ENCODE peak calls at places on chromosomes 13 and 19, in nine cellular contexts. F, X, P, E, D, G, L, M and Z are unnamed samples.

GRCh38 chr19:38290631-38291147 is 13.4 kb upstream of the C19orf33 start:
- DNase-seq in F (peak), X (no peak), P (peak), E (no peak), D (peak), G (no peak), L (no peak), M (no peak), Z (peak)

GRCh38 chr19:46716013-46716671 is 772 bp downstream of the PRKD2 start:
- DNase-seq in F (no peak), X (no peak), P (peak), E (no peak), D (peak), G (no peak), L (no peak), M (no peak), Z (peak)

GRCh38 chr19:16447015-16447384 is 24.8 kb downstream of the EPS15L1 start:
- DNase-seq in F (no peak), X (no peak), P (peak), E (no peak), D (peak), G (no peak), L (no peak), M (no peak), Z (peak)

GRCh38 chr19:4909172-4909896 is at the start of gene UHRF1:
- DNase-seq in F (peak), X (no peak), P (peak), E (no peak), D (peak), G (no peak), L (peak), M (no peak), Z (peak)

GRCh38 chr19:56596676-56597075 is 1.6 kb downstream of the ZNF71 start:
- DNase-seq in F (no peak), X (no peak), P (no peak), E (no peak), D (no peak), G (no peak), L (no peak), M (no peak), Z (no peak)

GRCh38 chr19:12703056-12703455 is 6.6 kb upstream of the FBXW9 start:
- DNase-seq in F (peak), X (no peak), P (peak), E (no peak), D (peak), G (peak), L (no peak), M (no peak), Z (peak)

GRCh38 chr19:40807147-40808020 is 8.4 kb downstream of the EGLN2 start:
- DNase-seq in F (peak), X (no peak), P (peak), E (no peak), D (no peak), G (no peak), L (no peak), M (no peak), Z (peak)

GRCh38 chr19:2840794-2841790 is at the start of gene ZNF555:
- DNase-seq in F (peak), X (peak), P (peak), E (peak), D (peak), G (peak), L (peak), M (peak), Z (peak)

GRCh38 chr13:90105276-90105675 is 1242.2 kb upstream of the MIR17HG start:
- DNase-seq in F (peak), X (no peak), P (peak), E (no peak), D (peak), G (no peak), L (no peak), M (no peak), Z (peak)

GRCh38 chr13:64482373-64482772 is 2747.8 kb downstream of the PCDH9 start:
- DNase-seq in F (peak), X (no peak), P (peak), E (no peak), D (no peak), G (no peak), L (no peak), M (no peak), Z (no peak)

GRCh38 chr19:20307127-20307526 is 140.1 kb downstream of the ZNF486 start:
- DNase-seq in F (no peak), X (no peak), P (no peak), E (no peak), D (no peak), G (no peak), L (no peak), M (no peak), Z (no peak)

GRCh38 chr19:32691952-32692726 is 518 bp downstream of the NUDT19 start:
- DNase-seq in F (peak), X (no peak), P (peak), E (peak), D (peak), G (no peak), L (peak), M (peak), Z (peak)

GRCh38 chr19:33194884-33195710 is 967 bp downstream of the LRP3 start:
- DNase-seq in F (peak), X (no peak), P (peak), E (no peak), D (no peak), G (no peak), L (no peak), M (no peak), Z (peak)

GRCh38 chr13:83881917-83882625 is at the start of gene SLITRK1:
- DNase-seq in F (no peak), X (no peak), P (peak), E (no peak), D (peak), G (peak), L (no peak), M (peak), Z (peak)

GRCh38 chr13:111328803-111329410 is 8.5 kb downstream of the TEX29 start:
- DNase-seq in F (no peak), X (no peak), P (no peak), E (no peak), D (no peak), G (no peak), L (no peak), M (no peak), Z (no peak)

GRCh38 chr13:75739244-75739868 is 103.2 kb downstream of the LMO7 start:
- DNase-seq in F (no peak), X (no peak), P (peak), E (no peak), D (no peak), G (no peak), L (no peak), M (no peak), Z (no peak)

GRCh38 chr13:33233547-33233946 is 52.0 kb downstream of the STARD13 start:
- DNase-seq in F (peak), X (no peak), P (no peak), E (no peak), D (no peak), G (no peak), L (no peak), M (no peak), Z (no peak)

GRCh38 chr13:76635232-76636021 is 250.8 kb downstream of the KCTD12 start:
- DNase-seq in F (no peak), X (no peak), P (no peak), E (no peak), D (no peak), G (no peak), L (no peak), M (no peak), Z (no peak)

GRCh38 chr19:14081797-14082674 is 3.5 kb downstream of the C19orf67 start:
- DNase-seq in F (peak), X (no peak), P (peak), E (no peak), D (no peak), G (no peak), L (no peak), M (no peak), Z (no peak)

GRCh38 chr13:44605711-44606110 is 29.6 kb upstream of the TSC22D1 start:
- DNase-seq in F (no peak), X (no peak), P (no peak), E (no peak), D (no peak), G (no peak), L (no peak), M (no peak), Z (no peak)

GRCh38 chr13:102609696-102610095 is 12.9 kb downstream of the TPP2 start:
- DNase-seq in F (no peak), X (no peak), P (no peak), E (no peak), D (no peak), G (no peak), L (no peak), M (no peak), Z (no peak)

GRCh38 chr19:10315335-10316214 is at the start of gene FDX2:
- DNase-seq in F (peak), X (peak), P (peak), E (peak), D (peak), G (peak), L (peak), M (peak), Z (peak)

GRCh38 chr13:100306444-100306999 is 217.6 kb downstream of the PCCA start:
- DNase-seq in F (no peak), X (no peak), P (no peak), E (no peak), D (no peak), G (no peak), L (no peak), M (no peak), Z (no peak)

GRCh38 chr13:36981156-36981743 is 17.9 kb downstream of the ALG5 start:
- DNase-seq in F (peak), X (no peak), P (peak), E (no peak), D (peak), G (peak), L (no peak), M (peak), Z (peak)

GRCh38 chr19:17379221-17379631 is 2.1 kb upstream of the PLVAP start:
- DNase-seq in F (no peak), X (no peak), P (no peak), E (no peak), D (no peak), G (no peak), L (no peak), M (no peak), Z (no peak)

GRCh38 chr13:39451860-39452301 is 151.1 kb downstream of the LHFPL6 start:
- DNase-seq in F (no peak), X (no peak), P (no peak), E (no peak), D (peak), G (peak), L (no peak), M (no peak), Z (no peak)

GRCh38 chr13:21670883-21671792 is at the start of gene FGF9:
- DNase-seq in F (peak), X (no peak), P (peak), E (peak), D (peak), G (peak), L (peak), M (peak), Z (peak)

GRCh38 chr19:51729781-51730180 is 6.0 kb upstream of the HAS1 start:
- DNase-seq in F (no peak), X (no peak), P (peak), E (no peak), D (peak), G (no peak), L (no peak), M (no peak), Z (peak)

GRCh38 chr13:79541426-79542049 is 60.6 kb downstream of the NDFIP2 start:
- DNase-seq in F (peak), X (no peak), P (peak), E (no peak), D (peak), G (peak), L (no peak), M (peak), Z (peak)

GRCh38 chr13:24727731-24728601 is 36.0 kb upstream of the RNF17 start:
- DNase-seq in F (peak), X (peak), P (peak), E (peak), D (peak), G (peak), L (peak), M (peak), Z (peak)

GRCh38 chr19:42547927-42548326 is 19.6 kb upstream of the CEACAM1 start:
- DNase-seq in F (no peak), X (no peak), P (no peak), E (no peak), D (no peak), G (no peak), L (no peak), M (no peak), Z (no peak)

GRCh38 chr19:18895828-18896341 is at the start of gene CERS1:
- DNase-seq in F (no peak), X (no peak), P (peak), E (no peak), D (no peak), G (no peak), L (no peak), M (peak), Z (no peak)